ENCODE peak calls at places on chromosomes 12 and 14, in ten cellular contexts. Z is NB4; O is stimulated activated CD4-positive, alpha-beta T cell treated with anti-CD3 and anti-CD28 coated beads, Interleukin-4, amount 100 ng/mL, for 1 hour; K is fibroblast of lung; Y is colonic mucosa; L is NCI-H510A; S is H4; C is neural crest cell; A is T-helper 9 cell; H is CD8-positive, alpha-beta T cell. V is an unnamed sample.

GRCh38 chr14:94992046-94992445 is 165.3 kb downstream of the DICER1 start:
- DNase-seq in S (peak; percentile 20), L (no peak), A (no peak), O (no peak), Y (no peak), Z (no peak), K (no peak), H (no peak), C (no peak), V (peak; percentile 11)

GRCh38 chr14:61130512-61131260 is 149.6 kb downstream of the SLC38A6 start:
- DNase-seq in S (no peak), C (no peak), A (no peak), H (no peak), O (no peak), Z (no peak), L (peak; percentile 83), K (no peak), Y (no peak), V (no peak)

GRCh38 chr12:110965574-110965973 is 45.2 kb upstream of the MYL2 start:
- DNase-seq in K (no peak), L (no peak), H (no peak), S (no peak), O (no peak), Y (no peak), C (no peak), Z (peak; percentile 12), A (no peak), V (no peak)

GRCh38 chr12:105992849-105993740 is 145.7 kb downstream of the NUAK1 start:
- DNase-seq in A (no peak), Z (no peak), K (no peak), H (no peak), L (no peak), Y (no peak), S (peak; percentile 80), O (no peak), C (no peak), V (no peak)

GRCh38 chr12:72349491-72349890 is 77.3 kb downstream of the TRHDE start:
- DNase-seq in K (no peak), C (no peak), O (no peak), S (no peak), Y (no peak), A (no peak), Z (no peak), H (no peak), L (no peak), V (no peak)

GRCh38 chr12:118391424-118391823 is 15.1 kb downstream of the SUDS3 start:
- DNase-seq in L (no peak), A (no peak), H (no peak), S (no peak), Y (no peak), C (no peak), Z (no peak), K (no peak), O (no peak), V (no peak)

GRCh38 chr14:101001311-101002069 is 98.0 kb upstream of the RTL1 start:
- DNase-seq in C (no peak), A (no peak), L (no peak), K (peak; percentile 43), O (no peak), Z (no peak), Y (no peak), H (no peak), S (no peak), V (peak; percentile 24)

GRCh38 chr12:53128780-53129747 is 25.8 kb downstream of the SOAT2 start:
- DNase-seq in Z (peak; percentile 20), Y (no peak), K (no peak), H (no peak), S (no peak), L (no peak), C (no peak), O (no peak), A (no peak), V (no peak)

GRCh38 chr12:4111010-4111409 is 162.6 kb upstream of the CCND2 start:
- DNase-seq in Z (no peak), S (no peak), A (no peak), C (no peak), L (no peak), Y (no peak), K (no peak), O (no peak), H (no peak), V (no peak)

GRCh38 chr12:31629756-31630732 is 29.4 kb upstream of the ETFBKMT start:
- DNase-seq in H (no peak), Y (no peak), L (no peak), K (peak; percentile 58), O (no peak), C (no peak), S (no peak), Z (no peak), A (no peak), V (no peak)

GRCh38 chr12:203462-204260 is 10.3 kb downstream of the SLC6A12 start:
- DNase-seq in Y (no peak), H (no peak), A (no peak), S (no peak), O (no peak), Z (no peak), K (no peak), C (peak; percentile 59), L (no peak), V (no peak)

GRCh38 chr14:50679674-50680073 is 11.6 kb upstream of the SAV1 start:
- DNase-seq in Z (no peak), S (no peak), Y (no peak), A (no peak), C (no peak), O (no peak), H (no peak), K (no peak), L (no peak), V (no peak)

GRCh38 chr12:48033451-48033850 is 29.2 kb upstream of the COL2A1 start:
- DNase-seq in K (no peak), Y (no peak), O (no peak), Z (no peak), A (no peak), C (no peak), H (no peak), S (no peak), L (no peak), V (no peak)

GRCh38 chr14:73468808-73469386 is 10.6 kb upstream of the NUMB start:
- DNase-seq in L (no peak), S (no peak), Z (no peak), K (no peak), A (no peak), Y (no peak), O (no peak), C (no peak), H (no peak), V (no peak)

GRCh38 chr12:89064151-89064550 is 288.1 kb downstream of the DUSP6 start:
- DNase-seq in L (no peak), S (no peak), Z (no peak), H (no peak), Y (no peak), O (no peak), C (no peak), K (no peak), A (no peak), V (no peak)

GRCh38 chr14:87896393-87897380 is 96.3 kb downstream of the GALC start:
- DNase-seq in K (peak; percentile 65), S (peak; percentile 45), Z (peak; percentile 53), C (no peak), O (no peak), A (no peak), Y (no peak), L (peak; percentile 2), H (no peak), V (peak; percentile 49)

GRCh38 chr12:75964150-75964549 is 67.4 kb downstream of the PHLDA1 start:
- DNase-seq in C (no peak), L (no peak), Y (peak; percentile 61), K (no peak), S (no peak), O (no peak), Z (peak; percentile 89), A (no peak), H (no peak), V (peak; percentile 74)

GRCh38 chr12:79936670-79937069 is 1.8 kb upstream of the PPP1R12A start:
- DNase-seq in C (no peak), Y (no peak), O (no peak), Z (no peak), L (no peak), A (no peak), H (no peak), K (no peak), S (no peak), V (no peak)

GRCh38 chr14:73741386-73741875 is 27.2 kb upstream of the PNMA1 start:
- DNase-seq in C (no peak), L (peak; percentile 51), H (no peak), O (peak; percentile 75), Z (peak; percentile 98), K (peak; percentile 80), S (peak; percentile 82), A (peak; percentile 60), Y (peak; percentile 91), V (peak; percentile 81)

GRCh38 chr12:12800406-12801180 is 12.6 kb upstream of the DDX47 start:
- DNase-seq in K (no peak), L (no peak), C (no peak), S (no peak), H (no peak), Y (no peak), O (no peak), A (no peak), Z (no peak), V (no peak)

GRCh38 chr12:120534703-120535655 is 823 bp downstream of the RNF10 start:
- DNase-seq in A (peak; percentile 37), Y (peak; percentile 46), Z (peak; percentile 86), C (peak; percentile 36), H (peak; percentile 21), K (peak; percentile 89), O (peak; percentile 54), S (peak; percentile 55), L (no peak), V (peak; percentile 76)

GRCh38 chr14:90290612-90291011 is 34.3 kb downstream of the PSMC1 start:
- DNase-seq in Z (no peak), A (no peak), H (no peak), O (no peak), K (no peak), L (no peak), S (no peak), C (no peak), Y (no peak), V (no peak)

GRCh38 chr14:22271838-22272237 is 317.2 kb downstream of the DAD1 start:
- DNase-seq in L (no peak), H (no peak), C (no peak), K (no peak), A (no peak), S (no peak), O (no peak), Y (no peak), Z (no peak), V (no peak)

GRCh38 chr12:168763-169525 is 45.0 kb downstream of the SLC6A12 start:
- DNase-seq in Z (peak; percentile 90), K (no peak), A (no peak), L (no peak), H (no peak), Y (no peak), C (no peak), S (peak; percentile 38), O (no peak), V (peak; percentile 46)

GRCh38 chr12:18387706-18388105 is 126.4 kb downstream of the PIK3C2G start:
- DNase-seq in O (no peak), L (no peak), Z (no peak), H (no peak), C (no peak), S (no peak), K (no peak), Y (no peak), A (no peak), V (no peak)

GRCh38 chr14:30132201-30132600 is 204.6 kb upstream of the PRKD1 start:
- DNase-seq in O (no peak), Z (no peak), A (no peak), Y (no peak), L (no peak), H (no peak), S (no peak), K (no peak), C (no peak), V (no peak)

GRCh38 chr12:52210925-52211650 is 19.3 kb upstream of the KRT80 start:
- DNase-seq in C (no peak), O (no peak), L (no peak), A (no peak), K (no peak), H (no peak), Z (no peak), Y (no peak), S (no peak), V (no peak)

GRCh38 chr12:25438638-25439037 is 114.4 kb downstream of the LMNTD1 start:
- DNase-seq in A (no peak), S (peak; percentile 26), C (no peak), L (no peak), O (no peak), Z (no peak), Y (no peak), K (peak; percentile 35), H (no peak), V (no peak)